ENCODE peak calls at places on chromosomes 13 and 19, in five cellular contexts. X, U, P, F and K are unnamed samples.

GRCh38 chr19:2084993-2085720 is 11.0 kb downstream of the MOB3A start:
- DNase-seq in U (no peak), X (no peak), F (peak), P (peak), K (no peak)

GRCh38 chr13:112711528-112712265 is 21.9 kb downstream of the ATP11A start:
- DNase-seq in P (peak), F (peak), X (no peak), U (peak), K (peak)

GRCh38 chr19:43780706-43781525 is at the start of gene KCNN4:
- DNase-seq in P (no peak), U (no peak), F (peak), X (no peak), K (peak)

GRCh38 chr19:49859838-49860715 is 7.3 kb downstream of the PNKP start:
- DNase-seq in X (no peak), U (no peak), P (no peak), F (no peak), K (no peak)

GRCh38 chr13:106588367-106588766 is 20.4 kb upstream of the ARGLU1 start:
- DNase-seq in F (no peak), P (no peak), U (no peak), X (no peak), K (no peak)

GRCh38 chr19:46049597-46049996 is 8.8 kb upstream of the IGFL4 start:
- DNase-seq in F (peak), P (no peak), X (no peak), U (no peak), K (no peak)

GRCh38 chr13:85549819-85550218 is 249.4 kb downstream of the SLITRK6 start:
- DNase-seq in U (no peak), X (no peak), F (no peak), P (no peak), K (no peak)

GRCh38 chr19:46392252-46392801 is 21.0 kb downstream of the CCDC8 start:
- DNase-seq in X (no peak), U (peak), P (no peak), F (no peak), K (no peak)

GRCh38 chr19:7968796-7969559 is 25.5 kb upstream of the TIMM44 start:
- DNase-seq in U (no peak), P (no peak), F (no peak), X (no peak), K (no peak)

GRCh38 chr19:47402504-47402903 is 16.8 kb downstream of the MEIS3 start:
- DNase-seq in X (no peak), F (no peak), U (no peak), P (no peak), K (no peak)

DNA sequence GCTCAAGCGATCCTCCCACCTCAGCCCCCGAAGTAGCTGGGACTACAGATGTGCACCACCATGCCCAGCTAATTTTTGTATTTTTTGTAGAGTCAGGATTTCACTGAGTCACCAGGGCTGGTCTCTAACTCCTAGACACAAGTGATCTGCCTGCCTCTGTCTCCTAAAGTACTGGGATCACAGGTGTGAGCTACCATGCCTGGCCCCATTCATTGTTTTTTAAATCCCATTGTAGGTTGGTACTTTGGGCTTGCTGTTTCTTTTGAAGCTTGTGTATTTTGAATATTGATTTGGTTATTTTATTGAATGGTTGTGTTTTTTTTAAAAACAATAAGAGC is 26.7 kb downstream of the ZMYM2 start:
- DNase-seq in F (no peak), X (no peak), P (no peak), U (no peak), K (no peak)
- H3K27ac ChIP-seq in F (no peak), X (no peak), P (no peak), U (no peak), K (no peak)

GRCh38 chr13:40438999-40439797 is 227.2 kb downstream of the FOXO1 start:
- DNase-seq in U (no peak), F (peak), P (no peak), X (no peak), K (no peak)

GRCh38 chr13:40442191-40442590 is 224.2 kb downstream of the FOXO1 start:
- DNase-seq in X (no peak), U (no peak), F (no peak), P (no peak), K (no peak)

GRCh38 chr13:40442826-40443225 is 223.6 kb downstream of the FOXO1 start:
- DNase-seq in P (no peak), F (no peak), U (no peak), X (no peak), K (no peak)

GRCh38 chr13:40439928-40440327 is 226.5 kb downstream of the FOXO1 start:
- DNase-seq in P (no peak), U (no peak), F (no peak), X (no peak), K (no peak)

DNA sequence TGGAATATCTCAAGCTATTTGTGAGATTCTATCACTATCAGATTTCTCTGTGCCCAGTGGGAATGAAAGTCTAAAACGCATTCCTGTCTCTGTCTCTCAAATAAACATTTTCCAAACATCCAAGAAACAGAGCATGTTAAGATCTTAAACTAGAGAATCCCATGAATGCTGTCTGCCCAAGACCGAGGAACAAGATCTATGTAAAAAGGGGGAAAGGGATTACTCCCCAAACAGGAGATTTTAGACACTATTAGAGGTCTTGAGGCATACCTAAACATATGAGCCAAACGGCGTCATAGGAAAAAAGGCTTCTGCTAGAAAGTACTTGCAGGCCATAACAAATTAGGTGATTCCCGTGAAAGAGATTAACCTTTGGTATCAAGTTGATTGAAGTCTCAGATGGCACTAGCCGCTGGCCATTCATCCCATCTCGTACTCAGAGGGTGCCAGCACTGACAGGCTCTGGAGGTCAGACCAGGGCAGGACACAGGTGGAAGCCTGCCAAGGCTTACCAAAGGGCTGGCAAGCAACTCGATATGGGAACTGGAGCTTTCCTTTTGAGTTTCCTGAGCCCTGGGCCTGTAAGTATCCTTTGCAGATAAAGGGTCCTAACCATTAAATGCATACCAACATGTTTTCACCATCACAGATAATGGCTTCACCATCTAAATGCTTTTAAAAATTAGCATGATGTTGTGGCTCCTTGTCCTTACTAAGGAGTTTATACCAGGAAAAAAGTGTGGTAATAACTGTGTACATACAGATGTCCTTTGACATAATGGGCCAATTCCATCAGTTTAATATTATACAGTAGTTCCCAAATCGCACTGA is 225.2 kb downstream of the FOXO1 start:
- DNase-seq in X (peak), F (peak), U (peak), P (peak), K (no peak)
- H3K27ac ChIP-seq in X (peak), F (no peak), U (no peak), P (peak), K (no peak)

GRCh38 chr19:18226956-18227780 is 930 bp upstream of the PDE4C start:
- DNase-seq in U (no peak), F (no peak), P (no peak), X (no peak), K (no peak)

GRCh38 chr19:18229474-18229873 is 3.2 kb upstream of the PDE4C start:
- DNase-seq in U (no peak), X (no peak), P (no peak), F (no peak), K (no peak)

GRCh38 chr19:18225702-18226468 is at the start of gene PDE4C:
- DNase-seq in U (no peak), F (no peak), P (no peak), X (no peak), K (no peak)

GRCh38 chr19:18229915-18230314 is 3.7 kb upstream of the PDE4C start:
- DNase-seq in U (no peak), P (no peak), F (no peak), X (no peak), K (no peak)

DNA sequence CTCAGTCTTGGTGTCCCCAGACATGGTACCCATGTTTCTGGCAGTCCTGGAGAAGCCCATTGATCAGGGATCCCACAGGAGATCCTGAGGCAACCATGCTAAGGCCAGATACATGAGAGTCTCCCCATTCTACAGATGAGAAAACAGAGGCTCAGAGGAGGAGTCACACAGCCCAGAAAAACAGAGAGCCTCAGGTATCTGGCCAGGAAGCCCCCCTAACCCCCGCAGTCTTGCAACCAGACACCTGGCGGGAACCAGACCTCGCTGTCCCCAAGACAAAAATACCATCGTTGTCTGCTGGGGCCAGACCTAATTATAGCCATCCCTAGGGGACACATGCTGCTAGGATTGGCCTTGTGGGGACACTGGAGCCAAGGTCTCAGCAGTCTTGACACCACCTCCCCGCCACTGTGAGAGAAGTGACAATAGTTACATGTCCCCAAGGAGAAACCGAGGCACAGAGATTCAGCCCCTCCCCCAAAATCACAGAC is 1.6 kb upstream of the PDE4C start:
- DNase-seq in P (no peak), U (no peak), X (no peak), F (no peak), K (no peak)
- H3K27ac ChIP-seq in P (no peak), U (no peak), X (no peak), F (no peak), K (no peak)

GRCh38 chr13:39450176-39450575 is 152.8 kb downstream of the LHFPL6 start:
- DNase-seq in F (no peak), P (no peak), X (no peak), U (no peak), K (no peak)
- H3K27ac ChIP-seq in F (no peak), P (no peak), X (no peak), U (peak), K (no peak)

GRCh38 chr19:28731113-28731512 is 481.8 kb downstream of the UQCRFS1 start:
- DNase-seq in U (no peak), F (no peak), P (no peak), X (no peak), K (no peak)

GRCh38 chr19:28731577-28731976 is 481.4 kb downstream of the UQCRFS1 start:
- DNase-seq in X (no peak), F (no peak), P (no peak), U (no peak), K (no peak)

GRCh38 chr19:28727835-28728159 is 485.2 kb downstream of the UQCRFS1 start:
- DNase-seq in F (no peak), P (no peak), X (no peak), U (no peak), K (no peak)

GRCh38 chr19:28727133-28727834 is 485.7 kb downstream of the UQCRFS1 start:
- DNase-seq in P (no peak), X (no peak), F (no peak), U (no peak), K (no peak)

DNA sequence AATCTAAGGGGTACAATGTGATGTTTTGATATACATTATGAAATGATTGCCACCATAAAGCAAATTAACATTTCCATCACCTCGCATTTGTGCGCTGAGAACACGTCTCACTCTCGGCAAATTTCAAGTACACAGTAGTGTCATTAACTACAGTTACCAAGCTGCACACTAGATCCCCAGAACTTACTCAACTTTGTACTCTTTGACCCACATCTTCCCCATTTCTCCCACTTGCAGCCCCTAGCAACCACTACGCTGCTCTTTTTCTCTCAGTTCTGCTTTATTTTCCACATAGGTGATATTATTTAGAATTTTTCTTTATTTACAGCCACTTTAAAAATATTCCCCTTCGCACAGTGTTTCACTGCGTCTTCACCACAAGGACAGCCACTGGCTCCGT is 486.4 kb downstream of the UQCRFS1 start:
- DNase-seq in F (no peak), X (no peak), P (no peak), U (no peak), K (no peak)
- H3K27ac ChIP-seq in F (no peak), X (no peak), P (no peak), U (no peak), K (no peak)

GRCh38 chr13:114096811-114097503 is 35.5 kb downstream of the RASA3 start:
- DNase-seq in U (no peak), P (peak), F (no peak), X (no peak), K (no peak)

GRCh38 chr13:114095486-114095885 is 36.9 kb downstream of the RASA3 start:
- DNase-seq in P (peak), X (no peak), U (no peak), F (no peak), K (no peak)

GRCh38 chr13:114097504-114097892 is 34.9 kb downstream of the RASA3 start:
- DNase-seq in U (peak), P (peak), F (no peak), X (no peak), K (no peak)

GRCh38 chr13:114097893-114098688 is 34.3 kb downstream of the RASA3 start:
- DNase-seq in P (peak), U (no peak), X (no peak), F (no peak), K (no peak)

GRCh38 chr13:114096031-114096485 is 36.4 kb downstream of the RASA3 start:
- DNase-seq in P (peak), U (no peak), F (no peak), X (no peak), K (no peak)
- H3K27ac ChIP-seq in P (no peak), U (no peak), F (no peak), X (no peak), K (no peak)